ENCODE peak calls at places on chromosomes 3 and 15, in five cellular contexts. J, S, Z, D and H are unnamed samples.

GRCh38 chr3:18481946-18482548 is 56.9 kb upstream of the SATB1 start:
- DNase-seq in Z (no peak), D (no peak), J (no peak), S (no peak), H (no peak)

GRCh38 chr3:192281207-192281880 is 446.0 kb downstream of the FGF12 start:
- DNase-seq in S (no peak), Z (no peak), D (no peak), J (no peak), H (no peak)

GRCh38 chr3:29215948-29216347 is 64.9 kb upstream of the RBMS3 start:
- DNase-seq in D (no peak), J (no peak), Z (no peak), S (peak), H (no peak)

GRCh38 chr15:20345401-20345958 is 196.1 kb downstream of the GOLGA6L6 start:
- DNase-seq in Z (no peak), J (peak), D (no peak), S (no peak), H (no peak)

GRCh38 chr15:31346367-31347066 is 19.9 kb downstream of the KLF13 start:
- DNase-seq in J (no peak), S (no peak), Z (no peak), D (no peak), H (no peak)

GRCh38 chr3:178297204-178297603 is 239.0 kb upstream of the KCNMB2 start:
- DNase-seq in J (no peak), D (no peak), S (peak), Z (peak), H (no peak)

GRCh38 chr3:125146601-125147490 is 65.7 kb downstream of the SLC12A8 start:
- DNase-seq in J (no peak), D (peak), Z (no peak), S (no peak), H (no peak)

GRCh38 chr3:195873971-195874370 is 34.4 kb downstream of the TNK2 start:
- DNase-seq in D (no peak), Z (no peak), J (no peak), S (no peak), H (no peak)

GRCh38 chr15:93382196-93382820 is 293.3 kb upstream of the RGMA start:
- DNase-seq in J (no peak), S (no peak), Z (no peak), D (no peak), H (no peak)

GRCh38 chr3:14121859-14122258 is 2.8 kb downstream of the CHCHD4 start:
- DNase-seq in J (no peak), S (no peak), D (no peak), Z (no peak), H (no peak)

GRCh38 chr3:165835431-165835830 is 1.8 kb downstream of the BCHE start:
- DNase-seq in D (peak), J (no peak), Z (no peak), S (peak), H (no peak)

GRCh38 chr15:81779181-81779580 is 266.6 kb downstream of the MEX3B start:
- DNase-seq in D (no peak), Z (no peak), S (no peak), J (no peak), H (no peak)

GRCh38 chr3:194395767-194396527 is 3.1 kb downstream of the GP5 start:
- DNase-seq in Z (peak), D (peak), S (peak), J (peak), H (no peak)

GRCh38 chr3:186909078-186909853 is 21.1 kb upstream of the ST6GAL1 start:
- DNase-seq in J (peak), Z (no peak), S (no peak), D (no peak), H (peak)

GRCh38 chr3:85678713-85679112 is 719.9 kb downstream of the CADM2 start:
- DNase-seq in S (peak), Z (no peak), J (no peak), D (no peak), H (no peak)

GRCh38 chr3:111338059-111338698 is 203.8 kb upstream of the CD96 start:
- DNase-seq in Z (no peak), J (no peak), D (peak), S (peak), H (no peak)

GRCh38 chr3:31305324-31305723 is 227.4 kb upstream of the STT3B start:
- DNase-seq in J (no peak), S (no peak), D (no peak), Z (no peak), H (no peak)

GRCh38 chr3:159604151-159604581 is 384.5 kb upstream of the IL12A start:
- DNase-seq in D (no peak), Z (peak), S (peak), J (no peak), H (no peak)

GRCh38 chr3:127887321-127887720 is 27.7 kb upstream of the KBTBD12 start:
- DNase-seq in J (no peak), Z (no peak), D (peak), S (no peak), H (no peak)

GRCh38 chr3:181880339-181880738 is 168.6 kb downstream of the SOX2 start:
- DNase-seq in Z (no peak), S (no peak), D (no peak), J (no peak), H (no peak)

GRCh38 chr3:52792961-52793695 is 1.5 kb upstream of the ITIH3 start:
- DNase-seq in Z (no peak), J (no peak), D (no peak), S (peak), H (no peak)

GRCh38 chr3:72844436-72844999 is 3.7 kb downstream of the SHQ1 start:
- DNase-seq in S (peak), D (no peak), Z (no peak), J (no peak), H (no peak)

GRCh38 chr3:52820741-52821140 is 9.7 kb downstream of the ITIH4 start:
- DNase-seq in D (peak), S (no peak), Z (no peak), J (no peak), H (no peak)

GRCh38 chr3:65946438-65946837 is 92.3 kb downstream of the MAGI1 start:
- DNase-seq in S (peak), J (no peak), D (no peak), Z (peak), H (no peak)

GRCh38 chr3:10363935-10364334 is 43.0 kb upstream of the SEC13 start:
- DNase-seq in J (no peak), Z (no peak), S (no peak), D (no peak), H (no peak)

GRCh38 chr15:67564590-67565345 is 22.3 kb downstream of the MAP2K5 start:
- DNase-seq in D (peak), Z (no peak), J (no peak), S (no peak), H (no peak)